ENCODE peak calls at places on chromosomes 2 and 18, in seven cellular contexts. K, R, Y, B, I, A and H are unnamed samples.

GRCh38 chr2:105682401-105682800 is 62.3 kb upstream of the NCK2 start:
- DNase-seq in K (no peak), R (no peak), Y (no peak), B (no peak), I (no peak), A (no peak), H (no peak)

GRCh38 chr2:240198226-240198625 is 57.8 kb upstream of the OTOS start:
- DNase-seq in K (no peak), R (no peak), Y (no peak), B (no peak), I (no peak), A (no peak), H (no peak)

GRCh38 chr2:25976884-25977741 is 5.2 kb downstream of the KIF3C start:
- DNase-seq in K (no peak), R (peak), Y (peak), B (peak), I (no peak), A (no peak), H (no peak)

GRCh38 chr2:224584111-224584764 is 925 bp downstream of the CUL3 start:
- DNase-seq in K (peak), R (peak), Y (peak), B (peak), I (peak), A (no peak), H (peak)

GRCh38 chr2:223649941-223650530 is 47.9 kb upstream of the SCG2 start:
- DNase-seq in K (no peak), R (no peak), Y (no peak), B (no peak), I (no peak), A (no peak), H (no peak)

GRCh38 chr2:67997528-67998267 is 65.1 kb downstream of the C1D start:
- DNase-seq in K (peak), R (no peak), Y (no peak), B (peak), I (peak), A (no peak), H (no peak)

GRCh38 chr2:102422910-102423309 is at the start of gene IL18RAP:
- DNase-seq in K (no peak), R (no peak), Y (no peak), B (no peak), I (no peak), A (no peak), H (no peak)

GRCh38 chr2:57209799-57210198 is 836.8 kb upstream of the VRK2 start:
- DNase-seq in K (no peak), R (no peak), Y (peak), B (no peak), I (no peak), A (no peak), H (no peak)

GRCh38 chr2:33765122-33765521 is 166.0 kb upstream of the FAM98A start:
- DNase-seq in K (no peak), R (no peak), Y (peak), B (no peak), I (no peak), A (no peak), H (peak)

GRCh38 chr2:46042207-46042637 is 255.0 kb upstream of the EPAS1 start:
- DNase-seq in K (no peak), R (no peak), Y (no peak), B (no peak), I (no peak), A (no peak), H (no peak)

GRCh38 chr18:9101730-9102390 is 639 bp upstream of the NDUFV2 start:
- DNase-seq in K (peak), R (peak), Y (no peak), B (peak), I (peak), A (no peak), H (peak)

GRCh38 chr18:73880387-73880786 is 267.2 kb downstream of the FBXO15 start:
- DNase-seq in K (no peak), R (no peak), Y (no peak), B (no peak), I (no peak), A (no peak), H (no peak)

GRCh38 chr2:110206056-110206455 is 1.2 kb upstream of the NPHP1 start:
- DNase-seq in K (peak), R (no peak), Y (no peak), B (peak), I (peak), A (no peak), H (no peak)

GRCh38 chr2:17652681-17653080 is 100.9 kb downstream of the SMC6 start:
- DNase-seq in K (peak), R (no peak), Y (no peak), B (no peak), I (no peak), A (no peak), H (no peak)

GRCh38 chr2:177334940-177335543 is 57.5 kb upstream of the AGPS start:
- DNase-seq in K (no peak), R (no peak), Y (peak), B (peak), I (peak), A (no peak), H (peak)

GRCh38 chr18:35749701-35750100 is 168.2 kb downstream of the GALNT1 start:
- DNase-seq in K (no peak), R (peak), Y (no peak), B (peak), I (no peak), A (no peak), H (no peak)

GRCh38 chr2:239881561-239882320 is 143.4 kb downstream of the NDUFA10 start:
- DNase-seq in K (peak), R (no peak), Y (no peak), B (peak), I (no peak), A (no peak), H (peak)

GRCh38 chr2:118055512-118056164 is 32.6 kb upstream of the INSIG2 start:
- DNase-seq in K (no peak), R (no peak), Y (no peak), B (no peak), I (no peak), A (no peak), H (no peak)

GRCh38 chr2:163187119-163187518 is 348.6 kb upstream of the KCNH7 start:
- DNase-seq in K (no peak), R (no peak), Y (peak), B (no peak), I (no peak), A (no peak), H (no peak)

GRCh38 chr2:103959174-103960125 is 894.5 kb upstream of the POU3F3 start:
- DNase-seq in K (peak), R (no peak), Y (peak), B (peak), I (no peak), A (peak), H (peak)

GRCh38 chr2:45578056-45578843 is 32.8 kb downstream of the SRBD1 start:
- DNase-seq in K (peak), R (peak), Y (peak), B (peak), I (peak), A (no peak), H (peak)

GRCh38 chr2:113149553-113150257 is 22.3 kb downstream of the IL1RN start:
- DNase-seq in K (no peak), R (peak), Y (no peak), B (no peak), I (no peak), A (no peak), H (no peak)

GRCh38 chr2:62999905-63000304 is 50.7 kb upstream of the OTX1 start:
- DNase-seq in K (peak), R (no peak), Y (no peak), B (peak), I (no peak), A (no peak), H (no peak)

GRCh38 chr18:61637319-61637718 is 255.5 kb downstream of the RNF152 start:
- DNase-seq in K (no peak), R (no peak), Y (peak), B (no peak), I (no peak), A (no peak), H (no peak)

GRCh38 chr2:436203-436602 is 148.3 kb upstream of the ALKAL2 start:
- DNase-seq in K (no peak), R (no peak), Y (no peak), B (no peak), I (no peak), A (no peak), H (no peak)

GRCh38 chr2:103174711-103175110 is 412.9 kb downstream of the TMEM182 start:
- DNase-seq in K (peak), R (no peak), Y (no peak), B (peak), I (no peak), A (no peak), H (no peak)

GRCh38 chr18:3902676-3903075 is 452.7 kb downstream of the TGIF1 start:
- DNase-seq in K (peak), R (no peak), Y (peak), B (peak), I (peak), A (no peak), H (no peak)

GRCh38 chr2:4898706-4899105 is 793.5 kb upstream of the SOX11 start:
- DNase-seq in K (peak), R (peak), Y (no peak), B (no peak), I (no peak), A (no peak), H (no peak)

GRCh38 chr2:173991857-173992588 is 26.9 kb upstream of the SP3 start:
- DNase-seq in K (no peak), R (peak), Y (no peak), B (peak), I (peak), A (no peak), H (no peak)

GRCh38 chr2:200756618-200757321 is 54.9 kb upstream of the BZW1 start:
- DNase-seq in K (peak), R (peak), Y (no peak), B (peak), I (peak), A (no peak), H (peak)

GRCh38 chr2:12303181-12304030 is 413.3 kb upstream of the TRIB2 start:
- DNase-seq in K (peak), R (no peak), Y (no peak), B (peak), I (peak), A (no peak), H (no peak)

GRCh38 chr2:17035010-17035409 is 369.4 kb upstream of the CYRIA start:
- DNase-seq in K (peak), R (no peak), Y (no peak), B (peak), I (peak), A (no peak), H (no peak)

GRCh38 chr2:10475811-10476660 is 27.9 kb upstream of the ODC1 start:
- DNase-seq in K (no peak), R (no peak), Y (peak), B (no peak), I (no peak), A (no peak), H (no peak)

GRCh38 chr2:147182260-147182659 is 662.6 kb upstream of the ACVR2A start:
- DNase-seq in K (no peak), R (no peak), Y (no peak), B (no peak), I (no peak), A (no peak), H (no peak)

GRCh38 chr2:148927010-148927409 is 52.0 kb downstream of the KIF5C start:
- DNase-seq in K (no peak), R (no peak), Y (no peak), B (no peak), I (no peak), A (no peak), H (peak)

GRCh38 chr2:230582851-230583283 is 129.8 kb upstream of the CAB39 start:
- DNase-seq in K (peak), R (peak), Y (no peak), B (no peak), I (peak), A (no peak), H (no peak)
- H2AFZ ChIP-seq in K (peak), R (no peak), Y (no peak), B (no peak), I (no peak), A (no peak), H (no peak)

DNA sequence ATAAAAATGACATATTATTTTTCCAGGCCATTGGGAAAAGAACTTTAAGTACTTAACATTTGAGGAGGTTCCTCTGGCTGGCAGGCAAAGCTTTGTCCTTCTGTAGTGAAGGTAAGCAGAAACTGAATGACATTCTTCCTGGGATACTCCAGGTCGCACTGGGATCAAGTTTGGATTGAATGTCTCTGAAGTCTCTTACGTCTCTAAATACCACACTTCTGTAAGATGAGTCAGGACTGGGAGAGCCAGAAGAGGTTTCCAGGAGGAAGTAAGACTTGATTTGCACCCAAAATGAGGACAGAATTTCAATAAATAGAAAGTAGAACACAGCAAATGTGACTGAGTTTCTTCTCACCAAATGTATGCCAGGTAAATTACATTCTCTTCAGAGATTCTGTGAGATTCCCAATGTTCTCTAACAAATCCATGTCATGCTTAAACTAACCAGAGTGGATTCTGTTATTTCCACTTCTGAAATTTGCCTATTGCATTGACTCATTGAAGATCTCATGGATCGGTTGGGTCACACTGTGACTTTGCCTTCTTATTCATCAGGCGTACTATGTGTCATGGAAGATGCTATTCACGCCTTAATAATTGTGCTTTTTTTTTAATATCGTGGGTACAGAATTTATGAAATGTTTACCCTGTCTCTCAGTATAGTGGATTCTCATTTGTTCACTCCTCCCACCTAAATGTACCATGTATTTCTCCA is 25.5 kb upstream of the VIT start:
- DNase-seq in K (peak), R (no peak), Y (no peak), B (peak), I (peak), A (no peak), H (no peak)
- H2AFZ ChIP-seq in K (no peak), R (no peak), Y (no peak), B (peak), I (no peak), A (no peak), H (no peak)

DNA sequence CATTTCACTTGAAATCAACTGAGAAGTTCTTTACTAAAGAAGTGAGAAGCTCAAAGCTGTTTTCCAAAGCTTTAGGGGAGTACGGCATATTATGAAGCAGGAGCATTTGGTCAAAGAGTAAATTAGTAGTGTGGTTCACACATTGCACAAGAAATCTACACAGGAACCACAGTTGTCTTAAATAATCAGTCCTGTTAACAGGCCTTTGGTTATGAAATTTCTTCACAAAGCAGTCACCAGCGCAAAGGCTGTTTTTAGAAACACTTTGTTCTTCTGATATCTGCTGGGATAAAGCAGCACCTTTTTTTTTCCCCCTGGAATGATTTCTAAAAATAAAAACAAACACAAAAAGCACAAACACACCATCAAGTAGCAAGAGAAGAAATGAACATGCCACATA is 475.5 kb downstream of the TXNL1 start:
- DNase-seq in K (peak), R (no peak), Y (no peak), B (no peak), I (no peak), A (no peak), H (no peak)
- H2AFZ ChIP-seq in K (no peak), R (no peak), Y (no peak), B (peak), I (no peak), A (peak), H (no peak)

DNA sequence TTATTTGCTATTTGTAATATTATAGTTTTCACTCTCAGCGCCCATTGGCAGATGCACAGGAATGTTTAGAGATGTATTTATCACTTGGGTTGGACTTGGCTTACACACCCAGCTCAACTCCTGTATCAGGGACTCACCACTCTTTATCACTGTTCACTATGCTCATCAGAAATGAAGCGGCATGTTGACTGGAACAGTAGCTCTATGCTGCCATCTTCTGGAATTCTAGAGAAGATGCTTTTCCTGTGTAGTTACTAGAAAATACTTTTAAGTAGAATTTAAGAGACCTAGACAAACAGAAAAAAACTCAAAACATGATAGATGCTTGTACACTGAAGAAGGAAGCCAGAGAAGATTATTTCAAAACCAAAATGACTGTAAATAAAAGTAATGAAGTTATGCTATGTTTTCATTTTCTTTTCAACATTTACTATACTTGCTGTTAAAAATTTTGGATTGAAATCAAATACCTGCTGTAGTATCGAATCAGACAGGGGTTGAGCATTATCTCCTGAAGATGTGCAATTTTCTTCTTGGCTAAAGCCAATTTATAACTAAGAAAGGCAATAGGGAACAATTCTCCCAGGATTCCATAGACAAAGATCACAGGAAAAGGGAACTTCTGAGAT is 47.4 kb upstream of the NXPH2 start:
- DNase-seq in K (peak), R (peak), Y (peak), B (peak), I (peak), A (no peak), H (peak)
- H2AFZ ChIP-seq in K (no peak), R (no peak), Y (no peak), B (no peak), I (no peak), A (no peak), H (no peak)

GRCh38 chr2:74343316-74343715 is at the start of gene SLC4A5:
- DNase-seq in K (no peak), R (no peak), Y (no peak), B (no peak), I (no peak), A (no peak), H (no peak)
- H2AFZ ChIP-seq in K (no peak), R (no peak), Y (no peak), B (no peak), I (no peak), A (no peak), H (no peak)

GRCh38 chr2:42567806-42568429 is 514 bp upstream of the MTA3 start:
- DNase-seq in K (no peak), R (no peak), Y (peak), B (peak), I (no peak), A (peak), H (peak)

GRCh38 chr2:42567389-42567788 is 1.0 kb upstream of the MTA3 start:
- DNase-seq in K (peak), R (no peak), Y (no peak), B (peak), I (peak), A (no peak), H (peak)

GRCh38 chr2:42568431-42569115 is at the start of gene MTA3:
- DNase-seq in K (no peak), R (peak), Y (peak), B (peak), I (no peak), A (peak), H (peak)

GRCh38 chr2:42566837-42567251 is 1.6 kb upstream of the MTA3 start:
- DNase-seq in K (peak), R (no peak), Y (no peak), B (peak), I (no peak), A (no peak), H (no peak)

DNA sequence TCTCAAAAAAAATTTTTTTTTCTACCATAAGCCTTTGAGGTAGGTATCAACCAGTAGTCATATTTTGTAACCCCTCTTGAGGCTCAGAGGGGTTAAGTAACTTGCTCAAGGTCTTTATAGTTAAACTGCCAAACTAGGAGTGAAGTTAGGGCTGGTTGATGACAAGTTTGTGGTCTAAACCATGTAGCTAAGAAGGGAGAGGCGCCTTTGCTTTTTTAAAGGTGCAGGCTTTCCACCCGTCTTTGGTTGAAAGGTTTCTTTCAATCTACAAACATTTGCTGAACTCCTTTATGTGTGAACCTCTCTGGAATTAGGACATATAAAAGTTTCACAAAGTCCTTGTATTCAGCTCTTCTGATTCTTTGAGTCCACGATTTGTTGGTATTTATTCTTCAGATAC is 2.4 kb upstream of the MTA3 start:
- DNase-seq in K (no peak), R (no peak), Y (no peak), B (no peak), I (no peak), A (no peak), H (no peak)
- H2AFZ ChIP-seq in K (no peak), R (no peak), Y (no peak), B (no peak), I (no peak), A (no peak), H (no peak)

GRCh38 chr2:42973771-42974170 is 181.4 kb upstream of the HAAO start:
- DNase-seq in K (no peak), R (no peak), Y (no peak), B (peak), I (no peak), A (no peak), H (no peak)

GRCh38 chr2:42976400-42976799 is 184.0 kb upstream of the HAAO start:
- DNase-seq in K (no peak), R (no peak), Y (no peak), B (no peak), I (no peak), A (no peak), H (no peak)

GRCh38 chr2:42974697-42975357 is 182.4 kb upstream of the HAAO start:
- DNase-seq in K (peak), R (peak), Y (peak), B (peak), I (peak), A (peak), H (peak)

GRCh38 chr2:42974303-42974696 is 181.9 kb upstream of the HAAO start:
- DNase-seq in K (no peak), R (no peak), Y (no peak), B (no peak), I (no peak), A (no peak), H (no peak)

DNA sequence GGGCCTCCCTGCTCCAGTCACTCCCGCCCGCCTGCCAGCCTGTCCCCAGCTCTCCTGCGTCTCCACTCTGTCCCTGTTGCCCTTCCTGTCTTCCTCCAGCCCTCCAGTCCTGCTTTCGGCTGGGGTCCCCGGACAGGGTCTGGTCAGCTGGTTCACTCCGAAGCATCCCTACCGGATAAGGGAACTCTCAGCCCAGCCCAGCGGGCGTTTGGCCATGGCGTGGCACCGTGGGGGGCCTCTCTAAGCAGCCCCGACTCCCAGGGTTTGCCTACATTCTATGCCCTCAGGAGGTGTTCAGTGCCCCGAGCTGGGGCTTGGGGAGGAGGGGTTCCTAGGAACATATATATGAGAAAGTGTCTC is 183.0 kb upstream of the HAAO start:
- DNase-seq in K (no peak), R (no peak), Y (no peak), B (peak), I (no peak), A (no peak), H (no peak)
- H2AFZ ChIP-seq in K (peak), R (peak), Y (no peak), B (peak), I (peak), A (peak), H (peak)

GRCh38 chr2:120684691-120685402 is 50.8 kb upstream of the GLI2 start:
- DNase-seq in K (peak), R (no peak), Y (no peak), B (peak), I (peak), A (no peak), H (no peak)
- H2AFZ ChIP-seq in K (no peak), R (no peak), Y (no peak), B (no peak), I (no peak), A (no peak), H (no peak)